ENCODE peak calls at places on chromosomes 12 and 14, in four cellular contexts. One of them, this sample, is unnamed.

GRCh38 chr14:81164167-81164774 is 56.5 kb downstream of the GTF2A1 start:
- DNase-seq in substantia nigra: no peak
- DNase-seq in K562: peak
- DNase-seq in CD8-positive, alpha-beta T cell: no peak
- DNase-seq in this sample: peak

GRCh38 chr14:66345986-66346385 is 140.2 kb upstream of the CCDC196 start:
- DNase-seq in substantia nigra: no peak
- DNase-seq in K562: no peak
- DNase-seq in CD8-positive, alpha-beta T cell: no peak
- DNase-seq in this sample: no peak

GRCh38 chr12:127284021-127284420 is 982.9 kb upstream of the TMEM132C start:
- DNase-seq in substantia nigra: no peak
- DNase-seq in K562: no peak
- DNase-seq in CD8-positive, alpha-beta T cell: no peak
- DNase-seq in this sample: no peak

GRCh38 chr12:101407054-101407437 is 526 bp downstream of the ARL1 start:
- DNase-seq in substantia nigra: no peak
- DNase-seq in K562: no peak
- DNase-seq in CD8-positive, alpha-beta T cell: no peak
- DNase-seq in this sample: no peak

GRCh38 chr14:93035917-93036651 is 79.6 kb downstream of the ITPK1 start:
- DNase-seq in substantia nigra: peak
- DNase-seq in K562: peak
- DNase-seq in CD8-positive, alpha-beta T cell: no peak
- DNase-seq in this sample: no peak

GRCh38 chr12:87848248-87848868 is 180.8 kb downstream of the C12orf50 start:
- DNase-seq in substantia nigra: no peak
- DNase-seq in K562: peak
- DNase-seq in CD8-positive, alpha-beta T cell: no peak
- DNase-seq in this sample: peak

GRCh38 chr14:77058785-77059184 is 30.3 kb upstream of the IRF2BPL start:
- DNase-seq in substantia nigra: no peak
- DNase-seq in K562: no peak
- DNase-seq in CD8-positive, alpha-beta T cell: no peak
- DNase-seq in this sample: no peak

GRCh38 chr12:53998174-53998899 is 1.6 kb upstream of the HOXC9 start:
- DNase-seq in substantia nigra: no peak
- DNase-seq in K562: no peak
- DNase-seq in CD8-positive, alpha-beta T cell: no peak
- DNase-seq in this sample: no peak

GRCh38 chr12:122790393-122791075 is 16.2 kb downstream of the CCDC62 start:
- DNase-seq in substantia nigra: no peak
- DNase-seq in K562: no peak
- DNase-seq in CD8-positive, alpha-beta T cell: no peak
- DNase-seq in this sample: no peak

This sample was measured in HuH-7.